ENCODE peak calls at places on chromosomes 13 and 19, in six cellular contexts. C is gastrocnemius medialis, Z is transverse colon, I is breast epithelium, P is lower leg skin, D is adrenal gland. M is an unnamed sample.

GRCh38 chr13:35354305-35354704 is 122.2 kb downstream of the MAB21L1 start:
- DNase-seq in C (no peak), Z (no peak), I (no peak), P (no peak), D (no peak), M (no peak)

GRCh38 chr19:48806818-48807589 is 3.8 kb downstream of the BCAT2 start:
- DNase-seq in C (peak), Z (peak), I (no peak), P (no peak), D (no peak), M (no peak)

GRCh38 chr13:29067306-29067945 is 247.3 kb downstream of the MTUS2 start:
- DNase-seq in C (no peak), Z (no peak), I (no peak), P (no peak), D (no peak), M (no peak)

GRCh38 chr19:14649020-14649419 is 25.6 kb downstream of the ADGRE3 start:
- DNase-seq in C (no peak), Z (no peak), I (no peak), P (no peak), D (no peak), M (no peak)

GRCh38 chr19:35860818-35861639 is 4.3 kb downstream of the KIRREL2 start:
- DNase-seq in C (no peak), Z (no peak), I (no peak), P (no peak), D (no peak), M (no peak)

GRCh38 chr19:49422407-49423277 is 599 bp downstream of the PTH2 start:
- DNase-seq in C (no peak), Z (no peak), I (no peak), P (no peak), D (no peak), M (peak)

GRCh38 chr13:48334534-48335127 is 31.1 kb downstream of the RB1 start:
- DNase-seq in C (no peak), Z (no peak), I (no peak), P (no peak), D (no peak), M (no peak)

GRCh38 chr13:27080018-27080948 is 91.3 kb downstream of the USP12 start:
- DNase-seq in C (no peak), Z (peak), I (no peak), P (no peak), D (no peak), M (no peak)

GRCh38 chr13:44373601-44374347 is at the start of gene SERP2:
- DNase-seq in C (no peak), Z (no peak), I (no peak), P (no peak), D (peak), M (peak)

GRCh38 chr13:99988469-99989375 is 7.1 kb downstream of the ZIC2 start:
- DNase-seq in C (no peak), Z (no peak), I (no peak), P (no peak), D (no peak), M (no peak)

GRCh38 chr13:23963947-23964346 is 66.6 kb upstream of the C1QTNF9B start:
- DNase-seq in C (no peak), Z (no peak), I (no peak), P (no peak), D (no peak), M (no peak)

GRCh38 chr13:33678906-33679657 is 138.9 kb upstream of the RFC3 start:
- DNase-seq in C (no peak), Z (peak), I (peak), P (peak), D (peak), M (no peak)

GRCh38 chr13:33677215-33677614 is 140.7 kb upstream of the RFC3 start:
- DNase-seq in C (no peak), Z (no peak), I (no peak), P (no peak), D (no peak), M (no peak)

GRCh38 chr13:33682020-33682564 is 135.9 kb upstream of the RFC3 start:
- DNase-seq in C (no peak), Z (no peak), I (no peak), P (no peak), D (no peak), M (no peak)

GRCh38 chr13:33678084-33678483 is 139.9 kb upstream of the RFC3 start:
- DNase-seq in C (no peak), Z (no peak), I (no peak), P (no peak), D (no peak), M (no peak)

DNA sequence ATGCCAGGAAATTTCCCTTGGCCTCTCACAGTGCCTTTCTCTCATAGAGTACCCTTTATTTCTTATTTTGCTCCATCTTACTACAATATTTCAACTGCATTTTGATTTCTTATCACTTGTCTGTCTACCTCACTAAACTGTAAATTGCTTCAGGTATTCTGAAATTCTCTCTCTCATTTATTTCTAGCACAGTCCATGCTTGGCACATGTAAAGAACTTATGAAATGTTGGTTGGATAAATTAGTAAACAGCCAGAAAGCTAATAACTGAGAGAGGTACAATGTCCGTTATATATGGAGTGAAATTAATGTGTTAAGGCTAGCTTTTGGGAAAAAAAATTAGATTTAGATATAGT is 138.3 kb upstream of the RFC3 start:
- DNase-seq in C (no peak), Z (no peak), I (no peak), P (no peak), D (no peak), M (no peak)
- TF ChIP-seq POLR2A in C (no peak), Z (no peak), I (no peak), P (no peak), D (no peak), M (no peak)

GRCh38 chr13:91719033-91719432 is 320.6 kb downstream of the GPC5 start:
- DNase-seq in C (no peak), Z (no peak), I (no peak), P (no peak), D (peak), M (no peak)

GRCh38 chr13:91721413-91721812 is 323.0 kb downstream of the GPC5 start:
- DNase-seq in C (no peak), Z (no peak), I (no peak), P (no peak), D (no peak), M (no peak)

GRCh38 chr13:91724591-91724990 is 326.2 kb downstream of the GPC5 start:
- DNase-seq in C (no peak), Z (no peak), I (no peak), P (no peak), D (peak), M (no peak)

GRCh38 chr13:91725646-91726045 is 327.2 kb downstream of the GPC5 start:
- DNase-seq in C (no peak), Z (no peak), I (no peak), P (no peak), D (no peak), M (no peak)

DNA sequence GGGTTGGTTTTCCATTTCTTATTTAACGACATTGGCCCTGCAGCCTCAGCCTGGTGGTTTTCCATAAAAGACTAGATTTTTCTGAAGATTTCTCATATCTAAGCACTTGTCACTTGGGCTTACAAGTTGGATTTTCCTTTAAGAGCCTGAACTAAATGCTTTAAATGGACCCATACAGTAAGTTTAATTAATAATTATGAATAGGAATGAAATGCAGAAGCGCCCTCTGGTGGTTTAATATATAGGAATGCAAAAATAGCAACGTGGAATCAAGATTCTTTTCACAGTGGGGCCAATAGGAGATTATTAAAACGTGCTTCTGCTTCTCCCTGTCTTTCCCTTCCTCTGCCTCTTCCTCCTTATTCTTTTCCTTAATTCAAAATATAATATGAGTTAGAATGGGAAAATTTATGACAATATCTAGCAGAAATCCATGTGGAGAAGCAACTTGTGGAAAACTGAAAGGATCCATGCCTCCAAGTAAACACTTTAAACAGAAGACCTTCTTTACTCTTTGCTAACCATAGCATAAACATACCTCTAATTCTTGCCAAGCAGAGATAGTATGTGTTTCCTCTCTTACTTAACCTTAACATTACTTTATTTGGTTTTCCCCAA is 324.0 kb downstream of the GPC5 start:
- DNase-seq in C (no peak), Z (no peak), I (no peak), P (no peak), D (no peak), M (no peak)
- TF ChIP-seq CTCF in C (no peak), Z (peak), I (no peak), P (no peak), D (peak), M (peak)

GRCh38 chr13:110890279-110891150 is 24.4 kb downstream of the ANKRD10 start:
- DNase-seq in C (no peak), Z (no peak), I (no peak), P (no peak), D (no peak), M (no peak)
- TF ChIP-seq POLR2A in C (no peak), Z (no peak), I (no peak), P (no peak), D (no peak), M (no peak)

GRCh38 chr13:110113284-110113764 is 193.6 kb downstream of the COL4A1 start:
- DNase-seq in C (peak), Z (no peak), I (no peak), P (no peak), D (no peak), M (no peak)

GRCh38 chr13:110119943-110120905 is 186.7 kb downstream of the COL4A1 start:
- DNase-seq in C (no peak), Z (no peak), I (peak), P (no peak), D (no peak), M (no peak)

GRCh38 chr13:110118106-110118505 is 188.9 kb downstream of the COL4A1 start:
- DNase-seq in C (no peak), Z (no peak), I (peak), P (no peak), D (no peak), M (no peak)

GRCh38 chr13:110114351-110114750 is 192.6 kb downstream of the COL4A1 start:
- DNase-seq in C (no peak), Z (no peak), I (no peak), P (no peak), D (no peak), M (no peak)

GRCh38 chr13:110116072-110116487 is 190.9 kb downstream of the COL4A1 start:
- DNase-seq in C (no peak), Z (peak), I (no peak), P (peak), D (peak), M (no peak)
- TF ChIP-seq CTCF in C (peak), Z (peak), I (no peak), P (peak), D (peak), M (peak)

GRCh38 chr19:30004403-30004802 is 62.4 kb downstream of the URI1 start:
- DNase-seq in C (no peak), Z (no peak), I (no peak), P (no peak), D (no peak), M (no peak)
- TF ChIP-seq POLR2A in C (no peak), Z (no peak), I (no peak), P (no peak), D (no peak), M (no peak)

GRCh38 chr13:57716295-57716694 is 84.8 kb downstream of the PCDH17 start:
- DNase-seq in C (no peak), Z (no peak), I (no peak), P (no peak), D (no peak), M (no peak)
- TF ChIP-seq CTCF in C (no peak), Z (no peak), I (no peak), P (no peak), D (no peak), M (no peak)

DNA sequence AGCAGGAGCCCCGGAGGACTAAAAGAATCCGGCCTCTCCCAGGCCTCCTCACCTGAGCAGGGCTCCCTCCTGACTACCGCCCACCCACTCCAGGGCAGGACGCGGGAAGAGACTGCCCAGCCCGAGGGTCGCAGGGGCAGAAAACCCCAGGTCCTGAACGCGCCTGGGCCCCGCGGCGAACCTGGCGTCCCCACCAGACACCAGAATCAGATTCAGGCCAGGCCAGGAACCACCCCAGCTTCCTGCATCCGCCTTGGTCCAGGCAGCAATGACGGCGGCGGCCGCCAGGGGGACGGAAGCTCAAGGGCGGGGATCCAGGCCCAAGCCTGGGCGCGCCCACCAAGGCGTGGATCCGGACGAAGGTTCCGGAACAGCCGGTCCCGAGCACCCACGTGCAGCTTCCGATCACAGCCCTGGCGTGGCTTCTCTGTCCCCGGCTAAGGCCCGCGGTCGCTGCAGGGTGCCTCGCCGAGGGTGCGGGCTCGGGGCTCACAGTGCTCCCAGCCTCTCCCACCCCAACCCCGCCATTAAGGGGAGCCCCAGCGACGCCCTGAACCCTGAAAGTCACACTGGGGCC is 3.6 kb downstream of the LGALS7 start:
- DNase-seq in C (peak), Z (peak), I (peak), P (peak), D (peak), M (peak)
- TF ChIP-seq POLR2A in C (peak), Z (peak), I (no peak), P (no peak), D (no peak), M (no peak)

GRCh38 chr19:40366697-40367561 is 18.4 kb downstream of the PLD3 start:
- DNase-seq in C (no peak), Z (no peak), I (no peak), P (no peak), D (no peak), M (no peak)

GRCh38 chr19:40370997-40371801 is 18.8 kb downstream of the HIPK4 start:
- DNase-seq in C (no peak), Z (no peak), I (no peak), P (no peak), D (no peak), M (no peak)

GRCh38 chr19:40367577-40368434 is 19.3 kb downstream of the PLD3 start:
- DNase-seq in C (no peak), Z (no peak), I (no peak), P (no peak), D (no peak), M (no peak)

GRCh38 chr19:40371802-40372122 is 18.2 kb downstream of the HIPK4 start:
- DNase-seq in C (no peak), Z (no peak), I (no peak), P (no peak), D (no peak), M (no peak)

DNA sequence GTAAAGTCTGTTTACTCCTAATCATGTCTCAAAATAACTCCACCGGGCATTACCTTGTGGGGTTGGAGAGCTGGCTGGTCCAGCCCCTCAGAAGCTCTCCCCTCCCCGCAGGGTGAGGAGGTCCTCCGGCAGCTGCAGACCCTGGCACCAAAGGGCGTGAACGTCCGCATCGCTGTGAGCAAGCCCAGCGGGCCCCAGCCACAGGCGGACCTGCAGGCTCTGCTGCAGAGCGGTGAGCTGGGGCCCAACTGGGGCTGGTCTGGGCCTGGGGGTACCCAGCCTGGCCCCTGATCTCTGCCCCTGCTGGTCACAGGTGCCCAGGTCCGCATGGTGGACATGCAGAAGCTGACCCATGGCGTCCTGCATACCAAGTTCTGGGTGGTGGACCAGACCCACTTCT is 20.2 kb downstream of the HIPK4 start:
- DNase-seq in C (no peak), Z (no peak), I (no peak), P (no peak), D (no peak), M (no peak)
- TF ChIP-seq CTCF in C (no peak), Z (no peak), I (no peak), P (no peak), D (no peak), M (no peak)

GRCh38 chr13:74825170-74825948 is 656.6 kb downstream of the TBC1D4 start:
- DNase-seq in C (no peak), Z (no peak), I (no peak), P (peak), D (no peak), M (no peak)
- TF ChIP-seq POLR2A in C (no peak), Z (no peak), I (no peak), P (no peak), D (no peak), M (no peak)